ENCODE peak calls at places on chromosomes 6 and 20, in four cellular contexts. F is H1, J is H9, D is trophoblast cell. X is an unnamed sample.

GRCh38 chr20:11454966-11455799 is 462.5 kb upstream of the BTBD3 start:
- DNase-seq in F (no peak), J (no peak), D (no peak), X (peak; percentile 95)

GRCh38 chr6:168559574-168560098 is 118.7 kb downstream of the SMOC2 start:
- DNase-seq in F (no peak), J (no peak), D (peak; percentile 18), X (no peak)

GRCh38 chr6:152099816-152100618 is 292.5 kb downstream of the ESR1 start:
- DNase-seq in F (no peak), J (no peak), D (peak; percentile 15), X (peak; percentile 21)

GRCh38 chr20:53162251-53162835 is 190.2 kb downstream of the TSHZ2 start:
- DNase-seq in F (peak; percentile 54), J (peak; percentile 77), D (peak; percentile 84), X (peak; percentile 95)

GRCh38 chr20:54139188-54139587 is 34.6 kb downstream of the CYP24A1 start:
- DNase-seq in F (no peak), J (no peak), D (no peak), X (no peak)

GRCh38 chr20:62711703-62712101 is 3.1 kb downstream of the NTSR1 start:
- DNase-seq in F (no peak), J (no peak), D (no peak), X (no peak)

GRCh38 chr6:111589366-111589765 is 16.3 kb downstream of the TRAF3IP2 start:
- DNase-seq in F (no peak), J (no peak), D (peak; percentile 63), X (no peak)

GRCh38 chr6:138809677-138810076 is 13.8 kb downstream of the ECT2L start:
- DNase-seq in F (no peak), J (no peak), D (no peak), X (no peak)

GRCh38 chr6:149419696-149420404 is 19.8 kb downstream of the SUMO4 start:
- DNase-seq in F (no peak), J (no peak), D (no peak), X (no peak)

GRCh38 chr6:36906539-36906938 is 20.8 kb downstream of the C6orf89 start:
- DNase-seq in F (no peak), J (no peak), D (no peak), X (no peak)

GRCh38 chr6:34922177-34922663 is 33.2 kb downstream of the ANKS1A start:
- DNase-seq in F (no peak), J (no peak), D (peak; percentile 78), X (peak; percentile 40)

GRCh38 chr6:144845181-144845580 is 560.0 kb downstream of the UTRN start:
- DNase-seq in F (no peak), J (no peak), D (no peak), X (no peak)

GRCh38 chr6:158839796-158840195 is 20.6 kb upstream of the EZR start:
- DNase-seq in F (no peak), J (no peak), D (no peak), X (peak; percentile 45)

GRCh38 chr20:9978395-9979004 is 56.3 kb upstream of the ANKEF1 start:
- DNase-seq in F (no peak), J (no peak), D (peak; percentile 13), X (peak; percentile 83)

GRCh38 chr20:49775229-49775693 is 37.4 kb upstream of the SLC9A8 start:
- DNase-seq in F (peak; percentile 52), J (peak; percentile 80), D (peak; percentile 56), X (peak; percentile 94)

GRCh38 chr6:16238057-16238657 is at the start of gene GMPR:
- DNase-seq in F (peak; percentile 63), J (peak; percentile 50), D (peak; percentile 60), X (peak; percentile 41)

GRCh38 chr20:346640-347316 is at the start of gene NRSN2:
- DNase-seq in F (peak; percentile 74), J (peak; percentile 66), D (no peak), X (peak; percentile 83)

GRCh38 chr6:81938014-81938761 is 185.7 kb upstream of the TENT5A start:
- DNase-seq in F (no peak), J (no peak), D (peak; percentile 76), X (peak; percentile 88)

GRCh38 chr6:133945158-133945557 is 7.9 kb upstream of the TBPL1 start:
- DNase-seq in F (no peak), J (peak; percentile 47), D (no peak), X (peak; percentile 61)

GRCh38 chr6:21402368-21402767 is 191.2 kb upstream of the SOX4 start:
- DNase-seq in F (no peak), J (no peak), D (no peak), X (no peak)

GRCh38 chr20:57261488-57262243 is 4.8 kb downstream of the BMP7 start:
- DNase-seq in F (no peak), J (no peak), D (no peak), X (peak; percentile 37)

GRCh38 chr6:147170269-147170668 is 33.9 kb upstream of the STXBP5 start:
- DNase-seq in F (no peak), J (no peak), D (peak; percentile 57), X (no peak)

GRCh38 chr20:44733341-44734069 is 12.2 kb upstream of the KCNK15 start:
- DNase-seq in F (peak; percentile 86), J (peak; percentile 77), D (peak; percentile 38), X (peak; percentile 83)
- H2BK120ac ChIP-seq in F (no peak overlapping the region), J (no peak overlapping the region), D (no peak overlapping the region), X (no peak overlapping the region)

DNA sequence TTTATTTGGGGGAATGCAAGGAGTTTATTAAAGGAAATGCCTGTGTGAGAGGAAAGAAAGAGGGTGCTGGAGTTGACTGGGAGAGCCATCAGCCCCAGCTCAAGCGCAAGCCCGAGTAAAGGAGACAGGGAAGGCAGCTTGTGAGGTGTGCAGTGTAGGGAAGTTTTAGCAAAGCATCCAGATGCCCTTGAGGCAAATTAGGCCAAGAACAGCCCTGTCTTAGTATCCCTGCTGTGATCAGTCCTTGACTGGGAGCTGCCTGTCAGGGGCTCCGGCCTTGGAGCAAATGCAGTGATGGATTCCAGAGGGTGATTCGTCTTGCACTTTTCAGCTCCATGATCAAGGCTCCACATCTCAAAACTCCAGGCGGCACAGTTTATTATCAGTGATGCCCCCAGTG is 561.7 kb downstream of the KIF16B start:
- DNase-seq in F (no peak), J (no peak), D (no peak), X (peak; percentile 12)
- H3K79me2 ChIP-seq in F (no peaks in the 10 kb centered on the region), J (no peaks in the 10 kb centered on the region), D (no peaks in the 10 kb centered on the region), X (no peaks in the 10 kb centered on the region)

GRCh38 chr6:157274116-157274470 is 49.2 kb downstream of the TMEM242 start:
- DNase-seq in F (no peak), J (no peak), D (no peak), X (no peak)
- H2BK120ac ChIP-seq in F (no peak overlapping the region), J (no peak overlapping the region), D (peak overlapping the region; percentile 83), X (no peak overlapping the region)

DNA sequence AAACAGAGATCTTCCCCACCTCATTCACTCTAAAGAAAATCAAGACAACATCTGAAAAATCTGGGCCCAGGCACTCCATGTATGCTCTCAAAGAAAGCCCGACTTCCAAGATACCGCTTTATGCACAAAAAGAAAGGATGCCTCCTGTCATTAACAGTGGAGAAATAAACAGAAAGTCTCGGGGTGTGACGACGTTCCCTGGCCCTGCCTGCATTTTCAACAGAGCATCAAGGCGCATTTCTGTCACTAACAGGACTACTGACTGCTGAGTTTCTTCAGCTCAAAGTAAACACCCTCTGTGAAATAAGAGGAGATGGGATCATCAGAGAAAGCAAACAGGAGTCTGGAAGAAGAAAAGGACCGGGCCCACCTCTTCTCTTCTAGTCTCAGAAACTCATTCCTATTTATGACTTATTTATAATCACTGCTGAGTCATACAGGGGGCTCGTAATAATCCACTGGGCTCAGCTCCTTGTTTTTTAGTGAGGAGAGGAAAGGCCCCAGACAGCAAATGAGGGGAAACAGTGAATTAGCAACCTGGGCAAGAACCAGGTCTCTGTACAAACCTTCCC is 99.7 kb downstream of the ZMYND8 start:
- DNase-seq in F (no peak), J (no peak), D (no peak), X (no peak)
- H3K79me2 ChIP-seq in F (no peaks in the 10 kb centered on the region), J (no peaks in the 10 kb centered on the region), D (no peaks in the 10 kb centered on the region), X (no peaks in the 10 kb centered on the region)

DNA sequence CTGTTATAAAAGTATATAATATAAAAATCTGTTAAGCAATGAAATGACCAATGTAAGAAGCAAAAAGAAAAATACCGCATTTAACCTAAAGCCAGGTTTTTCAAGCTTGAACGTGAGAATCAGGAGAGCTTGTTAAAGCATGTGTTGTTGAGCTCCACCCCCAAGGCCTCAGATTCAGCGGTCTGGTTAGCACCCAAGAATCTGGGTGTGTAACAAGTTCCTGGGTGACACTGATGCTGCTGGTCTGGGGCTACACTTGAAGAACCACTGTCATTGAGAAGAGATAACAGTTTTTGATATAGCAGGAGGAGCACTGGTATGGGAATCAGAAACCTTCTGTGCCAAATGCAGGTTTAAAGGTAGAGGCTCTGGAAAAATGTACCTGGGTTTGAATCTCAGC is 154.0 kb downstream of the ID4 start:
- DNase-seq in F (no peak), J (no peak), D (no peak), X (no peak)
- H2BK120ac ChIP-seq in F (no peak overlapping the region), J (no peak overlapping the region), D (no peak overlapping the region), X (no peak overlapping the region)

X was measured in mesendoderm.